ENCODE peak calls at places on chromosomes 4 and X, in six cellular contexts. J, P, M, F, G and X are unnamed samples.

GRCh38 chr4:99208719-99209075 is 10.3 kb downstream of the ADH6 start:
- DNase-seq in J (no peak), G (no peak), M (no peak), P (no peak), F (no peak), X (no peak)

GRCh38 chrX:19593684-19594083 is 78.4 kb upstream of the MAP3K15 start:
- DNase-seq in M (no peak), P (no peak), G (peak), F (peak), J (no peak), X (no peak)

GRCh38 chr4:120348521-120348920 is 281.9 kb upstream of the MAD2L1 start:
- DNase-seq in M (no peak), J (no peak), G (no peak), P (no peak), F (no peak), X (no peak)

GRCh38 chr4:48133668-48134444 is at the start of gene TXK:
- DNase-seq in F (no peak), M (no peak), J (no peak), G (peak), P (no peak), X (no peak)

GRCh38 chrX:41238543-41238942 is 95.4 kb upstream of the DDX3X start:
- DNase-seq in M (no peak), P (no peak), F (no peak), G (peak), J (no peak), X (no peak)

GRCh38 chr4:121192500-121192899 is 28.4 kb upstream of the TNIP3 start:
- DNase-seq in M (no peak), F (peak), P (no peak), J (no peak), G (peak), X (no peak)

GRCh38 chr4:52861879-52862604 is at the start of gene RASL11B:
- DNase-seq in F (no peak), P (peak), M (no peak), J (peak), G (peak), X (no peak)

GRCh38 chr4:126715067-126715466 is 917.7 kb upstream of the INTU start:
- DNase-seq in G (no peak), M (no peak), F (no peak), J (no peak), P (no peak), X (no peak)

GRCh38 chr4:114286275-114286674 is 306.8 kb upstream of the ARSJ start:
- DNase-seq in J (no peak), M (peak), G (no peak), F (no peak), P (no peak), X (no peak)

GRCh38 chr4:114087596-114088230 is 108.3 kb upstream of the ARSJ start:
- DNase-seq in G (peak), J (no peak), P (no peak), F (no peak), M (peak), X (peak)

GRCh38 chr4:18691431-18692200 is 670.1 kb upstream of the LCORL start:
- DNase-seq in P (no peak), J (no peak), M (no peak), G (no peak), F (no peak), X (no peak)

GRCh38 chr4:3160325-3160915 is 85.9 kb downstream of the HTT start:
- DNase-seq in J (no peak), G (no peak), F (no peak), P (no peak), M (no peak), X (no peak)

GRCh38 chr4:161714022-161714751 is 449.6 kb downstream of the FSTL5 start:
- DNase-seq in M (peak), P (no peak), G (peak), J (no peak), F (no peak), X (peak)

GRCh38 chr4:74190919-74191397 is 33.0 kb downstream of the MTHFD2L start:
- DNase-seq in P (no peak), F (no peak), G (no peak), M (no peak), J (no peak), X (no peak)

GRCh38 chr4:6910340-6910959 is 824 bp downstream of the TBC1D14 start:
- DNase-seq in G (no peak), M (no peak), J (no peak), P (no peak), F (peak), X (no peak)

GRCh38 chr4:165630671-165631070 is 242.4 kb upstream of the TLL1 start:
- DNase-seq in J (no peak), F (no peak), P (no peak), M (no peak), G (no peak), X (no peak)

GRCh38 chr4:40199999-40200880 is 3.4 kb downstream of the RHOH start:
- DNase-seq in G (peak), P (no peak), J (no peak), F (peak), M (no peak), X (no peak)

GRCh38 chr4:6109842-6110560 is 90.3 kb downstream of the JAKMIP1 start:
- DNase-seq in M (no peak), F (no peak), P (no peak), J (no peak), G (peak), X (no peak)

GRCh38 chrX:39759526-39760224 is 338.1 kb downstream of the BCOR start:
- DNase-seq in J (no peak), F (peak), G (peak), M (peak), P (peak), X (no peak)

GRCh38 chrX:57044226-57044625 is 48.9 kb upstream of the SPIN3 start:
- DNase-seq in F (no peak), G (peak), J (no peak), P (no peak), M (no peak), X (no peak)

GRCh38 chr4:7330031-7330596 is 104.6 kb downstream of the PSAPL1 start:
- DNase-seq in J (no peak), P (no peak), F (no peak), G (no peak), M (no peak), X (no peak)

GRCh38 chr4:116913451-116913850 is 171.9 kb downstream of the TRAM1L1 start:
- DNase-seq in F (no peak), J (no peak), P (peak), M (no peak), G (no peak), X (no peak)

GRCh38 chr4:3037957-3038451 is 36.3 kb downstream of the HTT-AS start:
- DNase-seq in F (no peak), P (no peak), G (peak), J (no peak), M (no peak), X (no peak)

GRCh38 chr4:90951037-90951436 is 823.8 kb downstream of the CCSER1 start:
- DNase-seq in M (no peak), P (no peak), F (no peak), J (no peak), G (peak), X (no peak)

GRCh38 chr4:40211224-40212185 is 14.7 kb downstream of the RHOH start:
- DNase-seq in G (peak), M (no peak), F (no peak), P (no peak), J (no peak), X (no peak)

GRCh38 chr4:87093443-87094123 is 126.8 kb downstream of the KLHL8 start:
- DNase-seq in F (peak), G (peak), M (no peak), J (no peak), P (peak), X (no peak)

GRCh38 chrX:142978130-142978684 is 47.5 kb upstream of the SPANXN4 start:
- DNase-seq in M (no peak), F (no peak), J (no peak), G (no peak), P (no peak), X (no peak)

GRCh38 chrX:69538321-69538876 is 34.3 kb downstream of the NALF2 start:
- DNase-seq in P (peak), J (peak), G (peak), M (no peak), F (peak), X (no peak)

GRCh38 chr4:825969-826330 is at the start of gene CPLX1:
- DNase-seq in F (no peak), J (no peak), G (peak), M (no peak), P (no peak), X (no peak)

GRCh38 chr4:140943486-140943885 is 187.3 kb upstream of the TBC1D9 start:
- DNase-seq in P (no peak), M (peak), G (peak), J (no peak), F (no peak), X (no peak)

GRCh38 chr4:53905935-53906377 is 158.4 kb downstream of the CHIC2 start:
- DNase-seq in P (peak), F (peak), J (no peak), G (peak), M (no peak), X (no peak)